ENCODE peak calls at places on chromosome 5, in six cellular contexts. G is fibroblast of villous mesenchyme, O is right lobe of liver, N is BE2C, R is mammary epithelial cell, T is fibroblast of pulmonary artery. W is an unnamed sample.

GRCh38 chr5:5421149-5421960 is 1.1 kb upstream of the ICE1 start:
- DNase-seq in R (peak), T (peak), G (peak), O (no peak), N (no peak), W (no peak)

GRCh38 chr5:151741678-151742423 is 16.6 kb downstream of the ATOX1 start:
- DNase-seq in G (peak), O (no peak), T (peak), R (peak), N (no peak), W (peak)

GRCh38 chr5:128259530-128260145 is 176.1 kb downstream of the SLC12A2 start:
- DNase-seq in N (no peak), R (no peak), G (no peak), O (no peak), T (peak), W (no peak)

GRCh38 chr5:137215261-137215660 is 283.9 kb downstream of the SPOCK1 start:
- DNase-seq in O (no peak), G (no peak), N (no peak), T (no peak), R (no peak), W (no peak)

GRCh38 chr5:61139094-61139873 is 23.0 kb downstream of the SMIM15 start:
- DNase-seq in G (no peak), T (peak), O (no peak), R (no peak), N (peak), W (no peak)

GRCh38 chr5:79511945-79512493 is 1.9 kb downstream of the HOMER1 start:
- DNase-seq in O (no peak), R (no peak), T (no peak), G (no peak), N (no peak), W (no peak)

GRCh38 chr5:118405650-118406061 is 582.7 kb downstream of the DTWD2 start:
- DNase-seq in N (peak), O (no peak), T (no peak), R (no peak), G (no peak), W (no peak)

GRCh38 chr5:140240987-140241706 is 61.8 kb downstream of the PFDN1 start:
- DNase-seq in G (peak), T (peak), R (peak), N (peak), O (peak), W (peak)

GRCh38 chr5:15522141-15522540 is 22.2 kb downstream of the FBXL7 start:
- DNase-seq in N (peak), R (no peak), O (no peak), T (no peak), G (no peak), W (no peak)

GRCh38 chr5:72951850-72952468 is 3.9 kb upstream of the FCHO2 start:
- DNase-seq in G (peak), N (no peak), O (no peak), T (peak), R (peak), W (no peak)

DNA sequence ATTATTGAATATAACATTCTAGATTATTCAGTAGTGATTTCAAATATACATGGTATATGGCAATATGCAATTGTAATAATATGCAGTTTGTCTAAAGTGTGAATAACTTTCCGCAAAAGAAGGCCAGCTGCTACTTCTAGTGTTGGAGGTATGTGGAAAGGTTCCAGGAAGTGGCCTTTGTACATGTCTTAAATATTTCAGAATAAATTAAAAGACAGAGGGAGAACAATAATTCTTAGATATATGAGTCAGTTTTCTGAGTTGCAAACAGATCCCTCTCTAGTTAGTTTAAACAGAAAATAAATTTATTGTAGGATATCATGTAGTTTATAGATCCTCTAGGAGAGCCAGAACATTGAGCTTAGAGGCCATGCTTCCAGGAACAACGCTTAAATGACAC is 210.8 kb upstream of the ELL2 start:
- DNase-seq in R (no peak), N (no peak), G (peak), T (peak), O (no peak), W (no peak)
- H3K4me3 ChIP-seq in R (no peak), N (no peak), G (no peak), T (no peak), O (no peak), W (no peak)

GRCh38 chr5:17182966-17183365 is 34.5 kb upstream of the BASP1 start:
- DNase-seq in G (no peak), O (no peak), T (peak), N (no peak), R (no peak), W (no peak)
- H3K4me3 ChIP-seq in G (no peak), O (no peak), T (no peak), N (no peak), R (no peak), W (no peak)

GRCh38 chr5:180866296-180866695 is 5.2 kb upstream of the ZFP62 start:
- DNase-seq in G (no peak), N (no peak), R (no peak), T (no peak), O (no peak), W (no peak)

GRCh38 chr5:180868960-180869359 is 7.9 kb upstream of the ZFP62 start:
- DNase-seq in R (peak), N (peak), O (peak), T (peak), G (peak), W (peak)

GRCh38 chr5:180870669-180871068 is 9.6 kb upstream of the ZFP62 start:
- DNase-seq in T (no peak), N (no peak), O (no peak), G (no peak), R (no peak), W (no peak)

GRCh38 chr5:180869587-180869986 is 8.5 kb upstream of the ZFP62 start:
- DNase-seq in O (no peak), G (no peak), T (no peak), R (no peak), N (no peak), W (no peak)

GRCh38 chr5:180866985-180867384 is 5.9 kb upstream of the ZFP62 start:
- DNase-seq in R (no peak), O (no peak), N (no peak), T (no peak), G (no peak), W (no peak)
- H3K4me3 ChIP-seq in R (no peak), O (no peak), N (no peak), T (no peak), G (no peak), W (no peak)

GRCh38 chr5:92019376-92019990 is 636.4 kb upstream of the ARRDC3 start:
- DNase-seq in O (no peak), T (no peak), G (no peak), N (no peak), R (peak), W (no peak)

GRCh38 chr5:92017786-92018185 is 634.7 kb upstream of the ARRDC3 start:
- DNase-seq in T (peak), R (peak), O (no peak), N (no peak), G (peak), W (peak)

GRCh38 chr5:92022414-92022813 is 639.3 kb upstream of the ARRDC3 start:
- DNase-seq in T (no peak), N (no peak), R (no peak), G (no peak), O (no peak), W (no peak)
- H3K4me3 ChIP-seq in T (no peak), N (no peak), R (no peak), G (no peak), O (no peak), W (no peak)

DNA sequence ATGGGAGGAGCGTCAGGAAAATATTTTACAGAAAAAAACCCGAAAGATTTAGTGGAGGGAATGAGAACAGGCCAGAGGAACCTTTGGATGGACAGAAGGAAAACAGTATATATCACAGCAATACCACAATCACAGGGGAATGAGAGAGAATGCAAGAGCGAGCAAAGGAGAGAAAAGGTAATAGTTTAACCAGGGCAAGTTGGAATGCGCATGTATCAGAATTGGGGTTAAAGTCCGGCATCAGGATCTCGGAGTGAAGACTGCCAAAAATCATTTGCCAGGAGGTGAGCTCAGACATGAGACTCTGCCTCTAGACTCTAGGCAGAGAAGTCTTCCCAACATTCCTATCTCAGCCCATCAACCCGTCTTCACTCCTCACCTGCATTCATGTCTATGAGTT is 36.8 kb downstream of the PCDHGC5 start:
- DNase-seq in R (no peak), N (no peak), G (no peak), O (no peak), T (no peak), W (no peak)
- H3K4me3 ChIP-seq in R (no peak), N (peak), G (no peak), O (no peak), T (no peak), W (no peak)

GRCh38 chr5:88829773-88830172 is 53.2 kb downstream of the MEF2C start:
- DNase-seq in N (no peak), G (no peak), R (no peak), O (no peak), T (no peak), W (no peak)
- H3K4me3 ChIP-seq in N (no peak), G (no peak), R (no peak), O (no peak), T (no peak), W (no peak)

GRCh38 chr5:44691811-44692210 is 116.9 kb upstream of the MRPS30 start:
- DNase-seq in T (no peak), R (peak), G (no peak), N (no peak), O (no peak), W (no peak)
- H3K4me3 ChIP-seq in T (no peak), R (no peak), G (no peak), N (no peak), O (no peak), W (no peak)

GRCh38 chr5:120808606-120809005 is 344.5 kb downstream of the PRR16 start:
- DNase-seq in T (no peak), N (no peak), G (no peak), O (no peak), R (no peak), W (no peak)
- H3K4me3 ChIP-seq in T (no peak), N (no peak), G (no peak), O (no peak), R (no peak), W (no peak)

GRCh38 chr5:76319673-76320072 is 83.4 kb upstream of the IQGAP2 start:
- DNase-seq in T (no peak), R (no peak), N (no peak), G (no peak), O (no peak), W (no peak)

GRCh38 chr5:76329346-76329745 is 73.7 kb upstream of the IQGAP2 start:
- DNase-seq in T (no peak), N (no peak), R (no peak), G (no peak), O (no peak), W (no peak)

GRCh38 chr5:76325876-76326491 is 77.1 kb upstream of the IQGAP2 start:
- DNase-seq in T (no peak), O (no peak), G (no peak), R (no peak), N (no peak), W (no peak)

GRCh38 chr5:76326559-76327351 is 76.3 kb upstream of the IQGAP2 start:
- DNase-seq in N (no peak), T (no peak), R (no peak), O (no peak), G (no peak), W (no peak)

DNA sequence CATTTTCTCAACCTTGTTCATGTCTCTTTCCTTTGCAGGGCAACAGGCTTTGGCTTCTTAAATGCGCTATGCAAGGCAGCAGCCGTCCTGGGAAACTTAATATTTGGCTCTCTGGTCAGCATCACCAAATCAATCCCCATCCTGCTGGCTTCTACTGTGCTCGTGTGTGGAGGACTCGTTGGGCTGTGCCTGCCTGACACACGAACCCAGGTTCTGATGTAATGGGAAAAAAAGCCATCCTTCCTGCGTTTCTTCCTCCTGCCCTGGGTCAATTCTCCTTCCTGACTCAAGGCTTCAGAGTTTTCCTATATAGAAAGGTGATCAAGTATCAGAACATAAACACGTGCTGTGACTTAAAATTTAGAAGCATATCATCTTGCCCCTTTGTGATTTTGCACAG is 77.8 kb upstream of the IQGAP2 start:
- DNase-seq in R (no peak), O (no peak), N (no peak), G (no peak), T (no peak), W (no peak)
- H3K4me3 ChIP-seq in R (no peak), O (no peak), N (no peak), G (no peak), T (no peak), W (no peak)

DNA sequence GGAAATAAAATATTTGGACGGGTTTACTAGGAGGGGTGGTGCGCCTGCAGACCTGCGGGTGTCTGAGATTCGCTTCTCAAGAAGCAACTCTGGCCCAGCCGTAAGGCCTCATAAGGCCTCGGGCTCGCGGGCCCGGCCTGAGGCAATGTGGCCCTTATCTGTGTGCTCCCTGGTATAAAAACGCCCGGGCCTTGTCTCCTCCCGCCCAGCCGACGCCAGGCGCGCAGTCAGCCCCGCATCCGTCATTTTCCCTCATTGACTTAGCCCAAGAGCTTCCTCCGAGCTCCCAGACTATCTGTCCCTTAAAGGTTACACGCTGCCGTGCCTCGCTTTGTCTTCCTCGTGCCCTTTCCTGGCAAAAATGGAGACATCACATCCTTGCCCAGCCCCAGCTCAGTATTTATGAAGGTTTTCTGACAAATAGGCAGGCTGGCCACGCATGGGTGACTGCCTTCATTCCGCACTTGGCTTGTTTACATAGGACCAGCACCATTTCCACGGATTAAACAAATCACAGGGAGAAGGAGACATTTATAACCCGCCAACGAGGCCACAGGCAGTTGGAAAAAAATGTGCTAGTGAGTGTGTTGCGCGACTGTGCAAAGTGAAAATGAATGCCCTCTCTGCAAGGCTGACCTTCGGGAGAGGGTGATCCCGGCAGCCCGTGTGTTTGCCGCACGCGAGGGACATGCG is 74.5 kb upstream of the TBCA start:
- DNase-seq in T (no peak), N (no peak), O (no peak), R (no peak), G (no peak), W (no peak)
- H3K4me3 ChIP-seq in T (no peak), N (no peak), O (no peak), R (no peak), G (no peak), W (no peak)